ENCODE peak calls at places on chromosome 18, in five cellular contexts. D, Q, X, H and Y are unnamed samples.

GRCh38 chr18:59985289-59985688 is 85.5 kb downstream of the PMAIP1 start:
- DNase-seq in D (no peak), Q (no peak), X (no peak), H (no peak), Y (no peak)

GRCh38 chr18:433960-434359 is 66.5 kb downstream of the COLEC12 start:
- DNase-seq in D (no peak), Q (no peak), X (peak; percentile 57), H (no peak), Y (no peak)

GRCh38 chr18:75247041-75247551 is 36.5 kb downstream of the TSHZ1 start:
- DNase-seq in D (no peak), Q (peak; percentile 81), X (peak; percentile 79), H (no peak), Y (peak; percentile 70)

GRCh38 chr18:50284226-50284885 is 3.0 kb upstream of the MBD1 start:
- DNase-seq in D (no peak), Q (peak; percentile 6), X (no peak), H (no peak), Y (no peak)

GRCh38 chr18:60549338-60549960 is 176.9 kb upstream of the MC4R start:
- DNase-seq in D (peak; percentile 50), Q (peak; percentile 85), X (peak; percentile 88), H (no peak), Y (peak; percentile 69)

GRCh38 chr18:21960189-21960588 is 209.2 kb upstream of the GATA6 start:
- DNase-seq in D (no peak), Q (peak; percentile 44), X (no peak), H (no peak), Y (no peak)

GRCh38 chr18:2857491-2858063 is 10.8 kb downstream of the EMILIN2 start:
- DNase-seq in D (no peak), Q (peak; percentile 99), X (peak; percentile 100), H (peak; percentile 86), Y (peak; percentile 96)

GRCh38 chr18:32893915-32894314 is 121.1 kb upstream of the KLHL14 start:
- DNase-seq in D (no peak), Q (no peak), X (no peak), H (no peak), Y (peak; percentile 10)

GRCh38 chr18:37254256-37254880 is 311.2 kb downstream of the CELF4 start:
- DNase-seq in D (no peak), Q (no peak), X (no peak), H (no peak), Y (no peak)

GRCh38 chr18:67513285-67513684 is 3.2 kb downstream of the DSEL start:
- DNase-seq in D (no peak), Q (no peak), X (peak; percentile 36), H (no peak), Y (no peak)

GRCh38 chr18:35153609-35154273 is 87.1 kb upstream of the ZNF397 start:
- DNase-seq in D (no peak), Q (no peak), X (no peak), H (no peak), Y (peak; percentile 92)

GRCh38 chr18:3889803-3890202 is 439.8 kb downstream of the TGIF1 start:
- DNase-seq in D (no peak), Q (peak; percentile 55), X (peak; percentile 52), H (no peak), Y (no peak)

GRCh38 chr18:56799756-56800155 is 148.6 kb downstream of the WDR7 start:
- DNase-seq in D (no peak), Q (peak; percentile 5), X (peak; percentile 12), H (no peak), Y (no peak)

GRCh38 chr18:58076052-58076451 is 32.0 kb downstream of the NEDD4L start:
- DNase-seq in D (no peak), Q (no peak), X (no peak), H (no peak), Y (no peak)

GRCh38 chr18:41370740-41371623 is 584.1 kb upstream of the PIK3C3 start:
- DNase-seq in D (no peak), Q (no peak), X (no peak), H (no peak), Y (no peak)

GRCh38 chr18:74951165-74951760 is 257.7 kb downstream of the PTGR3 start:
- DNase-seq in D (peak; percentile 91), Q (peak; percentile 58), X (peak; percentile 97), H (peak; percentile 75), Y (no peak)

GRCh38 chr18:25658476-25658875 is 306.5 kb upstream of the ZNF521 start:
- DNase-seq in D (no peak), Q (no peak), X (no peak), H (no peak), Y (no peak)

GRCh38 chr18:60024857-60025256 is 125.1 kb downstream of the PMAIP1 start:
- DNase-seq in D (no peak), Q (no peak), X (no peak), H (no peak), Y (no peak)

GRCh38 chr18:49305688-49306336 is 154.6 kb downstream of the DYM start:
- DNase-seq in D (no peak), Q (no peak), X (no peak), H (no peak), Y (no peak)

GRCh38 chr18:56831988-56832387 is 180.8 kb downstream of the WDR7 start:
- DNase-seq in D (no peak), Q (no peak), X (no peak), H (no peak), Y (no peak)

GRCh38 chr18:32920796-32921787 is 148.3 kb upstream of the KLHL14 start:
- DNase-seq in D (peak; percentile 71), Q (peak; percentile 86), X (peak; percentile 95), H (no peak), Y (peak; percentile 88)

GRCh38 chr18:45806226-45806625 is 19.2 kb upstream of the SIGLEC15 start:
- DNase-seq in D (no peak), Q (peak; percentile 68), X (peak; percentile 86), H (no peak), Y (no peak)

GRCh38 chr18:45801396-45802004 is 24.0 kb upstream of the SIGLEC15 start:
- DNase-seq in D (no peak), Q (peak; percentile 34), X (no peak), H (no peak), Y (no peak)

GRCh38 chr18:45805551-45805950 is 19.9 kb upstream of the SIGLEC15 start:
- DNase-seq in D (no peak), Q (no peak), X (peak; percentile 74), H (no peak), Y (no peak)

DNA sequence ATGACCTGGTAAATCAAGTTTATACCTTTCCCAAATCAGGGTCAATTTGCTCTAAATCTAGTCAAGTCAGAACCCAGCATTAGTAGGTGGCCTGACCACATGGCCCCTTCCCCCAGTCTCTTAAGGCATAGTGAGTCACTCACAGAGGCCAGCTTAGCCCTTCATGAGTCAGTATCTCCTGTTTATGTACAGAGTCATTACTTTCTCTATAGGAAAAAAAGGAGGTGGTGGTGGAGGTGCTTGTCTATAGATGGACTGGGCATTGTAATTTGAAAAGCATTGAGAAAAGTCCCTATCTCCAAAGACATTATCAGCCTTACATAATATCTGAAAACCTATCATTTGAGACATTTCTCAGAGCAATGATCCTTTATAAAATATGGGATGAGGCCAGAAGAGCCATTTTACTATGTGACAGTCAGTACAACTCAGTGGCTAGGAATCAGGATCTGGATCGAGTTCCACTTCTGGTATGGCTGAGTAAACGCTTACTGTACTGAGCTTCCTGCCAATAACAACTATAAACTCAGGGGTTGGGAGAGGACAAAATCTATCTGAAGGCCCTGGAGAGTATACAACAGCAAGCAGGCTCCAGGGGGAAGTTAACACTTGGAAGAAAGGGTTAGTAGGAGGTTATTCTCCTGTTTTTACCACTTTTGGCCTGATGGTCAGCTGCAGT is 22.5 kb upstream of the SIGLEC15 start:
- DNase-seq in D (peak; percentile 84), Q (peak; percentile 96), X (peak; percentile 99), H (no peak), Y (peak; percentile 36)
- H3K4me3 ChIP-seq in D (no peak overlapping the region), Q (no peak overlapping the region), X (no peak overlapping the region), H (no peak overlapping the region), Y (no peak overlapping the region)

DNA sequence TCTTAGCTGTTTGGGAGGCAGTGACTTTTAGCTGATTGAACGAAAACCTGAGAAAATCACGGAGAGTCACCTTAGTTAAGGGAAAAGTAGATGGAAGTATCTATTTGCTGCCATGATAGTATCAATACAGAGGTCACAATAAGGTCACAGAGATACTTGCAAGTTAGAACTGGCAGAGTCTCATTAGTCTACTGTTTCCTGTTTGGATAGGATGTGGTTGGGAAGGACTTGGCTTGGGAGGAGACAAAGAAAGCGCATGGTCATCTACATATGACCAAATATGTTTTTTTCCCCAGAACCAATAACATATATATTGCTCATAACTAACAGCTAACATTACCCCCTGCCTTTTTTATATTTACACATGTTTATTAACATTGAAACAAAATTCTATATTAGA is 78.4 kb upstream of the AQP4 start:
- DNase-seq in D (no peak), Q (no peak), X (no peak), H (no peak), Y (no peak)
- H3K4me3 ChIP-seq in D (no peak overlapping the region), Q (no peak overlapping the region), X (no peak overlapping the region), H (no peak overlapping the region), Y (no peak overlapping the region)

DNA sequence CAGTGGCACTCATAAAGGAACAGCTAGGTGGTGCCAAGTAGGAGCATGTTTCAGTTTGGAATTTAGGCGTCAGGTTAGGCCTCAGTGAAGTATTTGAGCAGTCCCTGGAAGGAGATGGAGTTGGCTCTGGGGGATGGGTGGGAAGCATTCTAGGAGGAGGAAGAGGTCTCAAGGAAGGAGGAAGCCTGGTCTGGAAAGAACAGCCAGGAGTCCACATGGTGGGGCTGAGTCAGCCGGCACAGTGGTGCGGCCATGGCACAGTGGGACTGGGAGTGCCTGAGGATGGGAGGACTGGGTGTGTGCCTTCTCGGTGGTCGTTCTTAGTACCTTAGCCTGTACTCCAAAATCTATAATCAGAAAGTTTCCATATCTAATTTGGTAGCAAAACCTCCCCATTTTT is 373.3 kb downstream of the PTPRM start:
- DNase-seq in D (no peak), Q (no peak), X (no peak), H (no peak), Y (no peak)
- H3K4me3 ChIP-seq in D (no peak overlapping the region), Q (no peak overlapping the region), X (no peak overlapping the region), H (no peak overlapping the region), Y (no peak overlapping the region)

GRCh38 chr18:11852048-11852341 is 782 bp downstream of the CHMP1B start:
- DNase-seq in D (no peak), Q (no peak), X (no peak), H (no peak), Y (no peak)

GRCh38 chr18:11851156-11852047 is at the start of gene CHMP1B:
- DNase-seq in D (no peak), Q (peak; percentile 96), X (peak; percentile 98), H (peak; percentile 99), Y (peak; percentile 98)

GRCh38 chr18:11849279-11849678 is 1.9 kb upstream of the CHMP1B start:
- DNase-seq in D (no peak), Q (no peak), X (no peak), H (no peak), Y (no peak)

GRCh38 chr18:11850821-11851155 is 425 bp upstream of the CHMP1B start:
- DNase-seq in D (no peak), Q (peak; percentile 80), X (no peak), H (no peak), Y (no peak)

GRCh38 chr18:11849845-11850747 is 1.1 kb upstream of the CHMP1B start:
- DNase-seq in D (no peak), Q (peak; percentile 94), X (peak; percentile 93), H (peak; percentile 78), Y (peak; percentile 75)
- H3K4me3 ChIP-seq in D (peak overlapping the region; percentile 100), Q (peak overlapping the region; percentile 100), X (peak overlapping the region; percentile 99), H (peak overlapping the region; percentile 65), Y (peak overlapping the region; percentile 98)